ENCODE peak calls at places on chromosomes 3 and 15, in eight cellular contexts. V, C, J, P, X, H, N and E are unnamed samples.

GRCh38 chr3:4805662-4806061 is 173.6 kb upstream of the BHLHE40 start:
- DNase-seq in H (no peak), V (no peak), N (no peak), J (no peak), X (no peak), P (no peak), C (no peak), E (no peak)

GRCh38 chr3:50124363-50125226 is 30.5 kb upstream of the SEMA3F start:
- DNase-seq in P (no peak), C (no peak), J (no peak), H (no peak), X (no peak), V (no peak), N (no peak), E (no peak)

GRCh38 chr3:40971191-40972168 is 227.8 kb upstream of the CTNNB1 start:
- DNase-seq in X (no peak), C (no peak), H (peak; percentile 100), J (peak; percentile 89), V (peak; percentile 82), P (peak; percentile 16), N (peak; percentile 99), E (peak; percentile 87)

GRCh38 chr15:46316024-46316423 is 681.2 kb downstream of the SQOR start:
- DNase-seq in N (no peak), V (no peak), C (no peak), H (no peak), P (no peak), J (no peak), X (no peak), E (no peak)

GRCh38 chr3:33054100-33055097 is 42.5 kb downstream of the GLB1 start:
- DNase-seq in P (no peak), N (peak; percentile 11), C (no peak), V (no peak), H (peak; percentile 13), X (no peak), J (no peak), E (no peak)

GRCh38 chr3:9914559-9915251 is 2.2 kb upstream of the IL17RC start:
- DNase-seq in J (no peak), H (no peak), X (no peak), P (no peak), C (no peak), V (no peak), N (no peak), E (no peak)

GRCh38 chr3:197854596-197855343 is 63.7 kb downstream of the LRCH3 start:
- DNase-seq in H (peak; percentile 95), X (no peak), V (no peak), N (peak; percentile 97), P (no peak), C (peak; percentile 92), J (no peak), E (no peak)

GRCh38 chr3:141851411-141851810 is 25.0 kb upstream of the ATP1B3 start:
- DNase-seq in J (no peak), C (no peak), V (no peak), H (no peak), P (no peak), X (no peak), N (no peak), E (no peak)

GRCh38 chr15:70508561-70509281 is 254.6 kb downstream of the UACA start:
- DNase-seq in N (peak; percentile 76), J (no peak), V (peak; percentile 72), P (no peak), C (no peak), H (peak; percentile 89), X (no peak), E (no peak)

GRCh38 chr15:39381517-39381916 is 199.4 kb upstream of the THBS1 start:
- DNase-seq in V (no peak), N (no peak), P (no peak), C (no peak), J (no peak), H (no peak), X (no peak), E (no peak)

GRCh38 chr3:173743111-173743510 is 345.6 kb downstream of the NLGN1 start:
- DNase-seq in P (no peak), H (no peak), X (no peak), N (no peak), J (no peak), C (no peak), V (no peak), E (no peak)

GRCh38 chr3:52777959-52778805 is 783 bp downstream of the ITIH1 start:
- DNase-seq in H (no peak), N (no peak), P (no peak), J (no peak), V (no peak), C (peak; percentile 67), X (no peak), E (no peak)

GRCh38 chr15:68249058-68249713 is 19.7 kb upstream of the CLN6 start:
- DNase-seq in X (no peak), H (no peak), P (no peak), N (no peak), V (no peak), J (no peak), C (no peak), E (no peak)

GRCh38 chr3:138348107-138348949 is at the start of gene MRAS:
- DNase-seq in X (peak; percentile 76), C (peak; percentile 90), P (peak; percentile 27), J (peak; percentile 78), V (peak; percentile 87), H (peak; percentile 75), N (peak; percentile 81), E (peak; percentile 95)

GRCh38 chr15:31485431-31485830 is 158.8 kb downstream of the KLF13 start:
- DNase-seq in C (peak; percentile 57), X (no peak), N (no peak), J (no peak), V (no peak), P (no peak), H (no peak), E (no peak)

GRCh38 chr3:58706395-58706794 is 39.8 kb upstream of the FAM3D start:
- DNase-seq in X (no peak), J (no peak), C (no peak), V (no peak), P (no peak), H (no peak), N (no peak), E (no peak)